ENCODE peak calls at places on chromosomes 5 and 9, in eight cellular contexts. One of them, this sample, is unnamed.

GRCh38 chr5:143275871-143276363 is 127.6 kb downstream of the NR3C1 start:
- DNase-seq in T-helper 17 cell: no peak
- DNase-seq in HTR-8/SVneo: no peak
- DNase-seq in thoracic aorta: no peak
- DNase-seq in type B pancreatic cell: no peak
- DNase-seq in activated T-cell treated with anti-CD3 and anti-CD28 coated beads for 1 hour: no peak
- DNase-seq in stimulated activated CD4-positive, alpha-beta T cell treated with anti-CD3 and anti-CD28 coated beads, Interleukin-2, amount 100 ng/mL, for 48 hours: no peak
- DNase-seq in AG04450: no peak
- DNase-seq in this sample: no peak

GRCh38 chr9:72983056-72983455 is 30.2 kb upstream of the ALDH1A1 start:
- DNase-seq in HTR-8/SVneo: no peak
- DNase-seq in activated T-cell treated with anti-CD3 and anti-CD28 coated beads for 1 hour: no peak
- DNase-seq in thoracic aorta: no peak
- DNase-seq in AG04450: no peak
- DNase-seq in stimulated activated CD4-positive, alpha-beta T cell treated with anti-CD3 and anti-CD28 coated beads, Interleukin-2, amount 100 ng/mL, for 48 hours: no peak
- DNase-seq in type B pancreatic cell: no peak
- DNase-seq in T-helper 17 cell: no peak
- DNase-seq in this sample: no peak

GRCh38 chr5:38323645-38324295 is 65.4 kb downstream of the EGFLAM start:
- DNase-seq in activated T-cell treated with anti-CD3 and anti-CD28 coated beads for 1 hour: no peak
- DNase-seq in T-helper 17 cell: no peak
- DNase-seq in AG04450: no peak
- DNase-seq in stimulated activated CD4-positive, alpha-beta T cell treated with anti-CD3 and anti-CD28 coated beads, Interleukin-2, amount 100 ng/mL, for 48 hours: no peak
- DNase-seq in HTR-8/SVneo: peak
- DNase-seq in thoracic aorta: no peak
- DNase-seq in type B pancreatic cell: no peak
- DNase-seq in this sample: peak

GRCh38 chr5:159041754-159042153 is 58.0 kb downstream of the EBF1 start:
- DNase-seq in AG04450: no peak
- DNase-seq in activated T-cell treated with anti-CD3 and anti-CD28 coated beads for 1 hour: no peak
- DNase-seq in stimulated activated CD4-positive, alpha-beta T cell treated with anti-CD3 and anti-CD28 coated beads, Interleukin-2, amount 100 ng/mL, for 48 hours: no peak
- DNase-seq in type B pancreatic cell: no peak
- DNase-seq in thoracic aorta: no peak
- DNase-seq in HTR-8/SVneo: no peak
- DNase-seq in T-helper 17 cell: no peak
- DNase-seq in this sample: peak

GRCh38 chr9:130327781-130328348 is 62.3 kb downstream of the HMCN2 start:
- DNase-seq in T-helper 17 cell: no peak
- DNase-seq in HTR-8/SVneo: no peak
- DNase-seq in thoracic aorta: no peak
- DNase-seq in stimulated activated CD4-positive, alpha-beta T cell treated with anti-CD3 and anti-CD28 coated beads, Interleukin-2, amount 100 ng/mL, for 48 hours: no peak
- DNase-seq in activated T-cell treated with anti-CD3 and anti-CD28 coated beads for 1 hour: no peak
- DNase-seq in type B pancreatic cell: no peak
- DNase-seq in AG04450: peak
- DNase-seq in this sample: no peak

GRCh38 chr5:3131161-3131560 is 379.7 kb upstream of the IRX2 start:
- DNase-seq in thoracic aorta: no peak
- DNase-seq in HTR-8/SVneo: no peak
- DNase-seq in stimulated activated CD4-positive, alpha-beta T cell treated with anti-CD3 and anti-CD28 coated beads, Interleukin-2, amount 100 ng/mL, for 48 hours: no peak
- DNase-seq in type B pancreatic cell: no peak
- DNase-seq in activated T-cell treated with anti-CD3 and anti-CD28 coated beads for 1 hour: no peak
- DNase-seq in T-helper 17 cell: no peak
- DNase-seq in AG04450: no peak
- DNase-seq in this sample: no peak

GRCh38 chr5:98309785-98310566 is 463.5 kb upstream of the RGMB start:
- DNase-seq in AG04450: peak
- DNase-seq in type B pancreatic cell: no peak
- DNase-seq in T-helper 17 cell: no peak
- DNase-seq in HTR-8/SVneo: peak
- DNase-seq in stimulated activated CD4-positive, alpha-beta T cell treated with anti-CD3 and anti-CD28 coated beads, Interleukin-2, amount 100 ng/mL, for 48 hours: no peak
- DNase-seq in thoracic aorta: no peak
- DNase-seq in activated T-cell treated with anti-CD3 and anti-CD28 coated beads for 1 hour: no peak
- DNase-seq in this sample: peak

GRCh38 chr5:1016036-1016435 is 7.4 kb downstream of the NKD2 start:
- DNase-seq in type B pancreatic cell: no peak
- DNase-seq in thoracic aorta: no peak
- DNase-seq in AG04450: no peak
- DNase-seq in stimulated activated CD4-positive, alpha-beta T cell treated with anti-CD3 and anti-CD28 coated beads, Interleukin-2, amount 100 ng/mL, for 48 hours: no peak
- DNase-seq in T-helper 17 cell: no peak
- DNase-seq in HTR-8/SVneo: no peak
- DNase-seq in activated T-cell treated with anti-CD3 and anti-CD28 coated beads for 1 hour: no peak
- DNase-seq in this sample: no peak

GRCh38 chr5:174409070-174409469 is 315.3 kb upstream of the MSX2 start:
- DNase-seq in T-helper 17 cell: no peak
- DNase-seq in thoracic aorta: no peak
- DNase-seq in type B pancreatic cell: no peak
- DNase-seq in AG04450: no peak
- DNase-seq in HTR-8/SVneo: no peak
- DNase-seq in activated T-cell treated with anti-CD3 and anti-CD28 coated beads for 1 hour: no peak
- DNase-seq in stimulated activated CD4-positive, alpha-beta T cell treated with anti-CD3 and anti-CD28 coated beads, Interleukin-2, amount 100 ng/mL, for 48 hours: no peak
- DNase-seq in this sample: no peak

GRCh38 chr5:134242146-134242545 is 16.3 kb upstream of the PPP2CA start:
- DNase-seq in HTR-8/SVneo: no peak
- DNase-seq in thoracic aorta: no peak
- DNase-seq in stimulated activated CD4-positive, alpha-beta T cell treated with anti-CD3 and anti-CD28 coated beads, Interleukin-2, amount 100 ng/mL, for 48 hours: no peak
- DNase-seq in T-helper 17 cell: no peak
- DNase-seq in activated T-cell treated with anti-CD3 and anti-CD28 coated beads for 1 hour: no peak
- DNase-seq in AG04450: peak
- DNase-seq in type B pancreatic cell: no peak
- DNase-seq in this sample: peak

GRCh38 chr5:109857405-109858031 is 167.8 kb downstream of the MAN2A1 start:
- DNase-seq in stimulated activated CD4-positive, alpha-beta T cell treated with anti-CD3 and anti-CD28 coated beads, Interleukin-2, amount 100 ng/mL, for 48 hours: no peak
- DNase-seq in activated T-cell treated with anti-CD3 and anti-CD28 coated beads for 1 hour: no peak
- DNase-seq in AG04450: no peak
- DNase-seq in HTR-8/SVneo: no peak
- DNase-seq in type B pancreatic cell: no peak
- DNase-seq in T-helper 17 cell: no peak
- DNase-seq in thoracic aorta: no peak
- DNase-seq in this sample: no peak

GRCh38 chr5:3320317-3320865 is 275.2 kb upstream of the IRX1 start:
- DNase-seq in AG04450: no peak
- DNase-seq in type B pancreatic cell: no peak
- DNase-seq in HTR-8/SVneo: no peak
- DNase-seq in thoracic aorta: no peak
- DNase-seq in T-helper 17 cell: no peak
- DNase-seq in activated T-cell treated with anti-CD3 and anti-CD28 coated beads for 1 hour: no peak
- DNase-seq in stimulated activated CD4-positive, alpha-beta T cell treated with anti-CD3 and anti-CD28 coated beads, Interleukin-2, amount 100 ng/mL, for 48 hours: no peak
- DNase-seq in this sample: no peak

GRCh38 chr5:134571703-134572405 is 46.4 kb downstream of the JADE2 start:
- DNase-seq in T-helper 17 cell: no peak
- DNase-seq in type B pancreatic cell: no peak
- DNase-seq in thoracic aorta: no peak
- DNase-seq in HTR-8/SVneo: no peak
- DNase-seq in activated T-cell treated with anti-CD3 and anti-CD28 coated beads for 1 hour: no peak
- DNase-seq in AG04450: no peak
- DNase-seq in stimulated activated CD4-positive, alpha-beta T cell treated with anti-CD3 and anti-CD28 coated beads, Interleukin-2, amount 100 ng/mL, for 48 hours: no peak
- DNase-seq in this sample: no peak

GRCh38 chr5:127492854-127493738 is 24.3 kb upstream of the PRRC1 start:
- DNase-seq in T-helper 17 cell: no peak
- DNase-seq in HTR-8/SVneo: peak
- DNase-seq in thoracic aorta: no peak
- DNase-seq in type B pancreatic cell: no peak
- DNase-seq in stimulated activated CD4-positive, alpha-beta T cell treated with anti-CD3 and anti-CD28 coated beads, Interleukin-2, amount 100 ng/mL, for 48 hours: no peak
- DNase-seq in AG04450: no peak
- DNase-seq in activated T-cell treated with anti-CD3 and anti-CD28 coated beads for 1 hour: no peak
- DNase-seq in this sample: peak

GRCh38 chr9:37037137-37037743 is 3.2 kb upstream of the PAX5 start:
- DNase-seq in AG04450: no peak
- DNase-seq in stimulated activated CD4-positive, alpha-beta T cell treated with anti-CD3 and anti-CD28 coated beads, Interleukin-2, amount 100 ng/mL, for 48 hours: no peak
- DNase-seq in activated T-cell treated with anti-CD3 and anti-CD28 coated beads for 1 hour: no peak
- DNase-seq in HTR-8/SVneo: no peak
- DNase-seq in type B pancreatic cell: no peak
- DNase-seq in T-helper 17 cell: no peak
- DNase-seq in thoracic aorta: no peak
- DNase-seq in this sample: no peak

GRCh38 chr5:56480305-56481146 is 247.4 kb upstream of the ANKRD55 start:
- DNase-seq in activated T-cell treated with anti-CD3 and anti-CD28 coated beads for 1 hour: peak
- DNase-seq in stimulated activated CD4-positive, alpha-beta T cell treated with anti-CD3 and anti-CD28 coated beads, Interleukin-2, amount 100 ng/mL, for 48 hours: no peak
- DNase-seq in AG04450: no peak
- DNase-seq in thoracic aorta: no peak
- DNase-seq in type B pancreatic cell: no peak
- DNase-seq in HTR-8/SVneo: peak
- DNase-seq in T-helper 17 cell: peak
- DNase-seq in this sample: peak

GRCh38 chr9:3708751-3709150 is 182.9 kb upstream of the RFX3 start:
- DNase-seq in type B pancreatic cell: no peak
- DNase-seq in activated T-cell treated with anti-CD3 and anti-CD28 coated beads for 1 hour: no peak
- DNase-seq in HTR-8/SVneo: no peak
- DNase-seq in AG04450: no peak
- DNase-seq in T-helper 17 cell: no peak
- DNase-seq in thoracic aorta: no peak
- DNase-seq in stimulated activated CD4-positive, alpha-beta T cell treated with anti-CD3 and anti-CD28 coated beads, Interleukin-2, amount 100 ng/mL, for 48 hours: no peak
- DNase-seq in this sample: peak

GRCh38 chr5:150428106-150428876 is 15.6 kb upstream of the CD74 start:
- DNase-seq in T-helper 17 cell: no peak
- DNase-seq in activated T-cell treated with anti-CD3 and anti-CD28 coated beads for 1 hour: no peak
- DNase-seq in AG04450: no peak
- DNase-seq in type B pancreatic cell: no peak
- DNase-seq in stimulated activated CD4-positive, alpha-beta T cell treated with anti-CD3 and anti-CD28 coated beads, Interleukin-2, amount 100 ng/mL, for 48 hours: no peak
- DNase-seq in thoracic aorta: no peak
- DNase-seq in HTR-8/SVneo: no peak
- DNase-seq in this sample: peak

GRCh38 chr9:136578915-136579637 is 33.2 kb upstream of the NOTCH1 start:
- DNase-seq in HTR-8/SVneo: no peak
- DNase-seq in T-helper 17 cell: no peak
- DNase-seq in type B pancreatic cell: no peak
- DNase-seq in stimulated activated CD4-positive, alpha-beta T cell treated with anti-CD3 and anti-CD28 coated beads, Interleukin-2, amount 100 ng/mL, for 48 hours: no peak
- DNase-seq in thoracic aorta: no peak
- DNase-seq in activated T-cell treated with anti-CD3 and anti-CD28 coated beads for 1 hour: no peak
- DNase-seq in AG04450: no peak
- DNase-seq in this sample: no peak

GRCh38 chr9:3736186-3736585 is 210.4 kb upstream of the RFX3 start:
- DNase-seq in type B pancreatic cell: no peak
- DNase-seq in T-helper 17 cell: no peak
- DNase-seq in HTR-8/SVneo: no peak
- DNase-seq in activated T-cell treated with anti-CD3 and anti-CD28 coated beads for 1 hour: no peak
- DNase-seq in thoracic aorta: no peak
- DNase-seq in stimulated activated CD4-positive, alpha-beta T cell treated with anti-CD3 and anti-CD28 coated beads, Interleukin-2, amount 100 ng/mL, for 48 hours: no peak
- DNase-seq in AG04450: no peak
- DNase-seq in this sample: no peak

GRCh38 chr9:114096041-114096511 is 3.0 kb downstream of the KIF12 start:
- DNase-seq in AG04450: no peak
- DNase-seq in type B pancreatic cell: no peak
- DNase-seq in stimulated activated CD4-positive, alpha-beta T cell treated with anti-CD3 and anti-CD28 coated beads, Interleukin-2, amount 100 ng/mL, for 48 hours: no peak
- DNase-seq in T-helper 17 cell: no peak
- DNase-seq in HTR-8/SVneo: no peak
- DNase-seq in thoracic aorta: no peak
- DNase-seq in activated T-cell treated with anti-CD3 and anti-CD28 coated beads for 1 hour: no peak
- DNase-seq in this sample: no peak

GRCh38 chr9:74953235-74953741 is 576 bp upstream of the C9orf40 start:
- DNase-seq in HTR-8/SVneo: no peak
- DNase-seq in thoracic aorta: no peak
- DNase-seq in AG04450: no peak
- DNase-seq in activated T-cell treated with anti-CD3 and anti-CD28 coated beads for 1 hour: no peak
- DNase-seq in T-helper 17 cell: no peak
- DNase-seq in type B pancreatic cell: no peak
- DNase-seq in stimulated activated CD4-positive, alpha-beta T cell treated with anti-CD3 and anti-CD28 coated beads, Interleukin-2, amount 100 ng/mL, for 48 hours: no peak
- DNase-seq in this sample: peak

GRCh38 chr9:98215821-98216220 is 23.4 kb upstream of the CORO2A start:
- DNase-seq in HTR-8/SVneo: no peak
- DNase-seq in type B pancreatic cell: no peak
- DNase-seq in stimulated activated CD4-positive, alpha-beta T cell treated with anti-CD3 and anti-CD28 coated beads, Interleukin-2, amount 100 ng/mL, for 48 hours: no peak
- DNase-seq in AG04450: no peak
- DNase-seq in thoracic aorta: no peak
- DNase-seq in activated T-cell treated with anti-CD3 and anti-CD28 coated beads for 1 hour: peak
- DNase-seq in T-helper 17 cell: no peak
- DNase-seq in this sample: no peak

GRCh38 chr5:65970481-65971367 is 44.3 kb downstream of the ERBIN start:
- DNase-seq in thoracic aorta: no peak
- DNase-seq in T-helper 17 cell: no peak
- DNase-seq in HTR-8/SVneo: no peak
- DNase-seq in stimulated activated CD4-positive, alpha-beta T cell treated with anti-CD3 and anti-CD28 coated beads, Interleukin-2, amount 100 ng/mL, for 48 hours: no peak
- DNase-seq in AG04450: no peak
- DNase-seq in type B pancreatic cell: no peak
- DNase-seq in activated T-cell treated with anti-CD3 and anti-CD28 coated beads for 1 hour: no peak
- DNase-seq in this sample: no peak

GRCh38 chr5:66410056-66410455 is 186.1 kb upstream of the MAST4 start:
- DNase-seq in stimulated activated CD4-positive, alpha-beta T cell treated with anti-CD3 and anti-CD28 coated beads, Interleukin-2, amount 100 ng/mL, for 48 hours: no peak
- DNase-seq in type B pancreatic cell: no peak
- DNase-seq in HTR-8/SVneo: no peak
- DNase-seq in AG04450: no peak
- DNase-seq in activated T-cell treated with anti-CD3 and anti-CD28 coated beads for 1 hour: no peak
- DNase-seq in thoracic aorta: no peak
- DNase-seq in T-helper 17 cell: no peak
- DNase-seq in this sample: no peak

GRCh38 chr5:151671979-151672378 is 14.7 kb downstream of the SPARC start:
- DNase-seq in stimulated activated CD4-positive, alpha-beta T cell treated with anti-CD3 and anti-CD28 coated beads, Interleukin-2, amount 100 ng/mL, for 48 hours: no peak
- DNase-seq in activated T-cell treated with anti-CD3 and anti-CD28 coated beads for 1 hour: no peak
- DNase-seq in T-helper 17 cell: no peak
- DNase-seq in type B pancreatic cell: no peak
- DNase-seq in thoracic aorta: no peak
- DNase-seq in HTR-8/SVneo: no peak
- DNase-seq in AG04450: no peak
- DNase-seq in this sample: peak

GRCh38 chr5:1760656-1761452 is 38.8 kb downstream of the MRPL36 start:
- DNase-seq in thoracic aorta: no peak
- DNase-seq in stimulated activated CD4-positive, alpha-beta T cell treated with anti-CD3 and anti-CD28 coated beads, Interleukin-2, amount 100 ng/mL, for 48 hours: no peak
- DNase-seq in activated T-cell treated with anti-CD3 and anti-CD28 coated beads for 1 hour: no peak
- DNase-seq in HTR-8/SVneo: no peak
- DNase-seq in AG04450: no peak
- DNase-seq in T-helper 17 cell: no peak
- DNase-seq in type B pancreatic cell: peak
- DNase-seq in this sample: no peak

GRCh38 chr5:141637266-141637692 is 482 bp downstream of the RELL2 start:
- DNase-seq in stimulated activated CD4-positive, alpha-beta T cell treated with anti-CD3 and anti-CD28 coated beads, Interleukin-2, amount 100 ng/mL, for 48 hours: peak
- DNase-seq in thoracic aorta: no peak
- DNase-seq in type B pancreatic cell: peak
- DNase-seq in activated T-cell treated with anti-CD3 and anti-CD28 coated beads for 1 hour: peak
- DNase-seq in T-helper 17 cell: peak
- DNase-seq in HTR-8/SVneo: no peak
- DNase-seq in AG04450: no peak
- DNase-seq in this sample: no peak

GRCh38 chr5:127697894-127698600 is 5.1 kb upstream of the CCDC192 start:
- DNase-seq in activated T-cell treated with anti-CD3 and anti-CD28 coated beads for 1 hour: no peak
- DNase-seq in AG04450: no peak
- DNase-seq in HTR-8/SVneo: no peak
- DNase-seq in T-helper 17 cell: no peak
- DNase-seq in thoracic aorta: no peak
- DNase-seq in type B pancreatic cell: no peak
- DNase-seq in stimulated activated CD4-positive, alpha-beta T cell treated with anti-CD3 and anti-CD28 coated beads, Interleukin-2, amount 100 ng/mL, for 48 hours: no peak
- DNase-seq in this sample: no peak

GRCh38 chr5:61767231-61768080 is 435.4 kb downstream of the ZSWIM6 start:
- DNase-seq in activated T-cell treated with anti-CD3 and anti-CD28 coated beads for 1 hour: no peak
- DNase-seq in T-helper 17 cell: no peak
- DNase-seq in thoracic aorta: no peak
- DNase-seq in AG04450: no peak
- DNase-seq in stimulated activated CD4-positive, alpha-beta T cell treated with anti-CD3 and anti-CD28 coated beads, Interleukin-2, amount 100 ng/mL, for 48 hours: no peak
- DNase-seq in HTR-8/SVneo: no peak
- DNase-seq in type B pancreatic cell: no peak
- DNase-seq in this sample: peak

GRCh38 chr5:80208337-80208736 is 47.5 kb downstream of the SERINC5 start:
- DNase-seq in AG04450: no peak
- DNase-seq in thoracic aorta: no peak
- DNase-seq in stimulated activated CD4-positive, alpha-beta T cell treated with anti-CD3 and anti-CD28 coated beads, Interleukin-2, amount 100 ng/mL, for 48 hours: no peak
- DNase-seq in T-helper 17 cell: no peak
- DNase-seq in activated T-cell treated with anti-CD3 and anti-CD28 coated beads for 1 hour: no peak
- DNase-seq in type B pancreatic cell: no peak
- DNase-seq in HTR-8/SVneo: no peak
- DNase-seq in this sample: no peak

GRCh38 chr5:93349613-93350012 is 231.4 kb downstream of the NR2F1-AS1 start:
- DNase-seq in thoracic aorta: no peak
- DNase-seq in stimulated activated CD4-positive, alpha-beta T cell treated with anti-CD3 and anti-CD28 coated beads, Interleukin-2, amount 100 ng/mL, for 48 hours: no peak
- DNase-seq in HTR-8/SVneo: peak
- DNase-seq in T-helper 17 cell: no peak
- DNase-seq in type B pancreatic cell: no peak
- DNase-seq in AG04450: peak
- DNase-seq in activated T-cell treated with anti-CD3 and anti-CD28 coated beads for 1 hour: no peak
- DNase-seq in this sample: no peak